ENCODE peak calls at places on chromosomes 13 and 19, in nine cellular contexts. W is activated naive CD4-positive, alpha-beta T cell; U is NCI-H1436 treated with DMSO at 0.1 percent for 48 hours; I is GM23248; Y is hepatic stellate cell; C is cardiac fibroblast; E is HFFc6; Q is left colon; M is HTR-8/SVneo. H is an unnamed sample.

GRCh38 chr19:13557756-13558398 is 51.6 kb upstream of the CACNA1A start:
- DNase-seq in W (no peak), U (no peak), I (peak), Y (no peak), C (no peak), E (no peak), Q (peak), M (no peak), H (no peak)

GRCh38 chr19:47778089-47778953 is at the start of gene SELENOW:
- DNase-seq in W (peak), U (peak), I (peak), Y (peak), C (peak), E (peak), Q (peak), M (peak), H (peak)

GRCh38 chr13:63291701-63292100 is 1876.1 kb upstream of the PCDH20 start:
- DNase-seq in W (no peak), U (no peak), I (no peak), Y (no peak), C (no peak), E (no peak), Q (no peak), M (no peak), H (no peak)

GRCh38 chr19:1653300-1653628 is 849 bp upstream of the TCF3 start:
- DNase-seq in W (no peak), U (no peak), I (no peak), Y (no peak), C (no peak), E (no peak), Q (no peak), M (no peak), H (no peak)

GRCh38 chr13:105220063-105220462 is 1315.4 kb downstream of the EFNB2 start:
- DNase-seq in W (no peak), U (no peak), I (no peak), Y (no peak), C (peak), E (no peak), Q (no peak), M (no peak), H (no peak)

GRCh38 chr13:111251646-111252448 is 68.6 kb upstream of the TEX29 start:
- DNase-seq in W (no peak), U (no peak), I (peak), Y (no peak), C (peak), E (no peak), Q (no peak), M (no peak), H (no peak)

GRCh38 chr13:99258210-99258860 is at the start of gene GPR18:
- DNase-seq in W (peak), U (no peak), I (no peak), Y (no peak), C (no peak), E (no peak), Q (no peak), M (no peak), H (no peak)

GRCh38 chr13:32259116-32259515 is 56.0 kb downstream of the ZAR1L start:
- DNase-seq in W (no peak), U (no peak), I (no peak), Y (no peak), C (no peak), E (no peak), Q (no peak), M (no peak), H (no peak)

GRCh38 chr13:31110617-31111016 is 51.1 kb downstream of the HSPH1 start:
- DNase-seq in W (no peak), U (no peak), I (no peak), Y (no peak), C (no peak), E (no peak), Q (no peak), M (no peak), H (no peak)

GRCh38 chr19:48757741-48758144 is 2.4 kb downstream of the FGF21 start:
- DNase-seq in W (no peak), U (no peak), I (no peak), Y (no peak), C (no peak), E (no peak), Q (no peak), M (no peak), H (no peak)

GRCh38 chr13:100534147-100534818 is 54.3 kb downstream of the GGACT start:
- DNase-seq in W (no peak), U (no peak), I (no peak), Y (no peak), C (no peak), E (no peak), Q (no peak), M (no peak), H (peak)

GRCh38 chr19:45781282-45782161 is 768 bp downstream of the DMPK start:
- DNase-seq in W (no peak), U (peak), I (peak), Y (peak), C (no peak), E (no peak), Q (peak), M (peak), H (no peak)

GRCh38 chr19:9046694-9047093 is 36.5 kb upstream of the MUC16 start:
- DNase-seq in W (no peak), U (no peak), I (no peak), Y (no peak), C (no peak), E (no peak), Q (no peak), M (no peak), H (no peak)

GRCh38 chr13:22960827-22961226 is 220.0 kb upstream of the SGCG start:
- DNase-seq in W (no peak), U (no peak), I (no peak), Y (no peak), C (no peak), E (no peak), Q (no peak), M (no peak), H (no peak)

GRCh38 chr19:18456974-18457373 is 19.0 kb upstream of the ISYNA1 start:
- DNase-seq in W (no peak), U (no peak), I (peak), Y (no peak), C (no peak), E (no peak), Q (no peak), M (no peak), H (no peak)